ENCODE peak calls at places on chromosomes 12 and 14, in nine cellular contexts. C is CD8-positive, alpha-beta T cell; E is transverse colon; G is cardiac muscle cell; Q is thoracic aorta; W is PC-9; M is HCT116; L is right lobe of liver; Z is colonic mucosa. P is an unnamed sample.
A peak's percentile ranks its signal among the peaks of the same experiment; 100 is the strongest.

GRCh38 chr14:54773171-54774006 is 129.2 kb downstream of the GCH1 start:
- DNase-seq in C (peak; percentile 21), E (peak; percentile 80), G (peak; percentile 89), Q (peak; percentile 86), W (peak; percentile 89), M (peak; percentile 98), L (peak; percentile 71), Z (peak; percentile 76), P (peak; percentile 100)

GRCh38 chr14:76191297-76191696 is 39.6 kb downstream of the GPATCH2L start:
- DNase-seq in C (no peak), E (no peak), G (no peak), Q (no peak), W (no peak), M (no peak), L (no peak), Z (no peak), P (no peak)

GRCh38 chr14:103594265-103594664 is 31.5 kb downstream of the COA8 start:
- DNase-seq in C (no peak), E (no peak), G (no peak), Q (no peak), W (peak; percentile 91), M (no peak), L (no peak), Z (no peak), P (peak; percentile 82)

GRCh38 chr14:91744068-91744480 is 12.2 kb upstream of the CATSPERB start:
- DNase-seq in C (no peak), E (peak; percentile 64), G (no peak), Q (no peak), W (no peak), M (peak; percentile 6), L (no peak), Z (peak; percentile 69), P (no peak)

GRCh38 chr12:6915789-6916285 is 1.5 kb downstream of the ENO2 start:
- DNase-seq in C (no peak), E (no peak), G (no peak), Q (no peak), W (no peak), M (no peak), L (no peak), Z (no peak), P (no peak)

GRCh38 chr14:51335521-51335920 is 95.5 kb downstream of the TMX1 start:
- DNase-seq in C (no peak), E (peak; percentile 13), G (no peak), Q (no peak), W (no peak), M (no peak), L (no peak), Z (peak; percentile 31), P (no peak)

GRCh38 chr12:104506691-104507401 is 50.1 kb downstream of the CHST11 start:
- DNase-seq in C (no peak), E (no peak), G (no peak), Q (no peak), W (no peak), M (no peak), L (no peak), Z (no peak), P (no peak)

GRCh38 chr12:66013224-66013623 is 117.3 kb downstream of the LLPH start:
- DNase-seq in C (no peak), E (no peak), G (peak; percentile 53), Q (no peak), W (no peak), M (no peak), L (no peak), Z (no peak), P (no peak)

GRCh38 chr12:131454418-131455217 is 256.3 kb upstream of the SFSWAP start:
- DNase-seq in C (no peak), E (no peak), G (peak; percentile 66), Q (no peak), W (peak; percentile 21), M (peak; percentile 76), L (no peak), Z (no peak), P (no peak)

GRCh38 chr12:124428136-124428791 is 133.4 kb downstream of the RFLNA start:
- DNase-seq in C (no peak), E (peak; percentile 39), G (no peak), Q (no peak), W (no peak), M (no peak), L (no peak), Z (no peak), P (no peak)

GRCh38 chr12:49043856-49044258 is 16.7 kb downstream of the KMT2D start:
- DNase-seq in C (peak; percentile 67), E (peak; percentile 66), G (peak; percentile 69), Q (no peak), W (peak; percentile 39), M (no peak), L (no peak), Z (peak; percentile 75), P (no peak)

GRCh38 chr14:33790996-33791395 is 159.9 kb downstream of the EGLN3 start:
- DNase-seq in C (no peak), E (no peak), G (no peak), Q (no peak), W (no peak), M (no peak), L (no peak), Z (no peak), P (no peak)

GRCh38 chr12:4145990-4146859 is 127.3 kb upstream of the CCND2 start:
- DNase-seq in C (no peak), E (no peak), G (no peak), Q (no peak), W (no peak), M (no peak), L (no peak), Z (no peak), P (no peak)

GRCh38 chr12:23949212-23950010 is at the start of gene SOX5:
- DNase-seq in C (no peak), E (no peak), G (peak; percentile 73), Q (no peak), W (no peak), M (no peak), L (peak; percentile 61), Z (no peak), P (no peak)

GRCh38 chr12:103640410-103640809 is 53.3 kb downstream of the STAB2 start:
- DNase-seq in C (no peak), E (no peak), G (no peak), Q (no peak), W (no peak), M (no peak), L (no peak), Z (no peak), P (no peak)

GRCh38 chr14:24847568-24847967 is 202.4 kb downstream of the STXBP6 start:
- DNase-seq in C (no peak), E (no peak), G (no peak), Q (no peak), W (no peak), M (no peak), L (no peak), Z (no peak), P (no peak)

GRCh38 chr14:54772451-54772881 is 130.2 kb downstream of the GCH1 start:
- DNase-seq in C (no peak), E (no peak), G (no peak), Q (no peak), W (no peak), M (no peak), L (no peak), Z (no peak), P (peak; percentile 40)

GRCh38 chr12:116924558-116925453 is 14.1 kb downstream of the FBXW8 start:
- DNase-seq in C (peak; percentile 4), E (peak; percentile 14), G (no peak), Q (no peak), W (peak; percentile 16), M (peak; percentile 44), L (no peak), Z (no peak), P (peak; percentile 84)

GRCh38 chr12:6444704-6445688 is at the start of gene CD27:
- DNase-seq in C (no peak), E (no peak), G (no peak), Q (no peak), W (no peak), M (no peak), L (peak; percentile 35), Z (no peak), P (no peak)

GRCh38 chr12:18217981-18218380 is 43.3 kb upstream of the PIK3C2G start:
- DNase-seq in C (no peak), E (no peak), G (no peak), Q (no peak), W (no peak), M (no peak), L (no peak), Z (no peak), P (peak; percentile 35)

GRCh38 chr12:113310489-113310888 is 24.4 kb downstream of the SLC8B1 start:
- DNase-seq in C (no peak), E (no peak), G (no peak), Q (no peak), W (no peak), M (no peak), L (no peak), Z (no peak), P (no peak)

GRCh38 chr14:36773136-36773540 is 111.5 kb downstream of the PAX9 start:
- DNase-seq in C (no peak), E (no peak), G (no peak), Q (no peak), W (peak; percentile 18), M (peak; percentile 33), L (no peak), Z (no peak), P (peak; percentile 68)

GRCh38 chr12:153080-153746 is 60.7 kb downstream of the SLC6A12 start:
- DNase-seq in C (peak; percentile 12), E (peak; percentile 78), G (peak; percentile 82), Q (no peak), W (peak; percentile 73), M (peak; percentile 56), L (peak; percentile 80), Z (peak; percentile 77), P (peak; percentile 17)

GRCh38 chr14:73997944-73998451 is 21.1 kb downstream of the ENTPD5 start:
- DNase-seq in C (no peak), E (peak; percentile 68), G (no peak), Q (no peak), W (no peak), M (no peak), L (no peak), Z (peak; percentile 70), P (no peak)
- H3K4me1 ChIP-seq in C (no peaks in the 10 kb centered on the region), E (peaks cover 30% of the 10 kb centered on the region), G (no peaks in the 10 kb centered on the region), Q (no peaks in the 10 kb centered on the region), W (peaks cover 4% of the 10 kb centered on the region), M (no peaks in the 10 kb centered on the region), L (peaks cover 2% of the 10 kb centered on the region), Z (peaks cover 4% of the 10 kb centered on the region), P (no peaks in the 10 kb centered on the region)

GRCh38 chr14:79278798-79279644 is 932.3 kb downstream of the DIO2 start:
- DNase-seq in C (no peak), E (peak; percentile 82), G (peak; percentile 96), Q (peak; percentile 45), W (peak; percentile 42), M (no peak), L (peak; percentile 91), Z (peak; percentile 87), P (peak; percentile 78)
- TF ChIP-seq CTCF in C (no peak), E (no peak), G (no peak), Q (no peak), W (no peak), M (no peak), L (no peak), Z (no peak), P (no peak)

GRCh38 chr14:53620890-53621289 is 335.7 kb downstream of the BMP4 start:
- DNase-seq in C (no peak), E (no peak), G (no peak), Q (no peak), W (no peak), M (no peak), L (no peak), Z (no peak), P (no peak)
- H3K27ac ChIP-seq in C (no peak overlapping the region), E (no peak overlapping the region), G (no peak overlapping the region), Q (no peak overlapping the region), W (no peak overlapping the region), M (no peak overlapping the region), L (no peak overlapping the region), Z (no peak overlapping the region), P (no peak overlapping the region)

GRCh38 chr12:53623526-53623925 is 2.7 kb downstream of the ATF7 start:
- DNase-seq in C (no peak), E (no peak), G (no peak), Q (no peak), W (no peak), M (no peak), L (no peak), Z (peak; percentile 42), P (peak; percentile 64)
- H3K4me1 ChIP-seq in C (peaks cover 36% of the 10 kb centered on the region), E (peaks cover 42% of the 10 kb centered on the region), G (peaks cover 26% of the 10 kb centered on the region), Q (peaks cover 34% of the 10 kb centered on the region), W (peaks cover 29% of the 10 kb centered on the region), M (peaks cover 21% of the 10 kb centered on the region), L (no peaks in the 10 kb centered on the region), Z (peaks cover 7% of the 10 kb centered on the region), P (peaks cover 6% of the 10 kb centered on the region)